ENCODE peak calls at places on chromosomes 3 and 15, in six cellular contexts. G is thoracic aorta, K is mammary epithelial cell, A is adrenal gland, C is cardiac muscle cell, E is upper lobe of right lung. I is an unnamed sample. For H3K4me1, the result is how much of the 10 kb centered on the place peaks cover.

GRCh38 chr15:49895337-49896223 is 223.5 kb downstream of the ATP8B4 start:
- DNase-seq in G (no peak), K (no peak), A (no peak), C (peak), E (no peak), I (no peak)

GRCh38 chr3:173945081-173945652 is 547.6 kb downstream of the NLGN1 start:
- DNase-seq in G (no peak), K (no peak), A (no peak), C (no peak), E (no peak), I (no peak)

GRCh38 chr15:52078876-52079700 is 33.5 kb downstream of the BCL2L10 start:
- DNase-seq in G (peak), K (no peak), A (peak), C (peak), E (peak), I (peak)

GRCh38 chr3:187765342-187765741 is 20.1 kb upstream of the BCL6 start:
- DNase-seq in G (no peak), K (peak), A (no peak), C (no peak), E (no peak), I (no peak)

GRCh38 chr3:160564949-160565441 is 376 bp downstream of the KPNA4 start:
- DNase-seq in G (no peak), K (peak), A (peak), C (peak), E (peak), I (no peak)

GRCh38 chr15:70111203-70112017 is 13.7 kb upstream of the TLE3 start:
- DNase-seq in G (no peak), K (peak), A (peak), C (peak), E (no peak), I (no peak)

GRCh38 chr3:112327371-112327951 is 5.5 kb upstream of the CD200 start:
- DNase-seq in G (no peak), K (peak), A (no peak), C (peak), E (no peak), I (no peak)

GRCh38 chr3:108297636-108298035 is 1.3 kb downstream of the HHLA2 start:
- DNase-seq in G (no peak), K (no peak), A (no peak), C (no peak), E (no peak), I (no peak)

GRCh38 chr15:53586815-53587214 is 172.6 kb downstream of the WDR72 start:
- DNase-seq in G (no peak), K (peak), A (peak), C (no peak), E (no peak), I (no peak)

GRCh38 chr15:39251413-39252197 is 329.3 kb upstream of the THBS1 start:
- DNase-seq in G (no peak), K (peak), A (no peak), C (no peak), E (no peak), I (no peak)

GRCh38 chr15:70995383-70995965 is 102.8 kb downstream of the LRRC49 start:
- DNase-seq in G (no peak), K (no peak), A (no peak), C (no peak), E (no peak), I (no peak)

GRCh38 chr3:143280984-143281383 is 161.4 kb downstream of the CHST2 start:
- DNase-seq in G (no peak), K (no peak), A (no peak), C (no peak), E (no peak), I (no peak)

GRCh38 chr15:41892621-41893421 is 1.0 kb downstream of the SPTBN5 start:
- DNase-seq in G (no peak), K (peak), A (peak), C (no peak), E (peak), I (peak)

GRCh38 chr3:31621314-31621713 is 88.6 kb downstream of the STT3B start:
- DNase-seq in G (no peak), K (no peak), A (no peak), C (no peak), E (no peak), I (no peak)

GRCh38 chr3:98172621-98173020 is 6.1 kb downstream of the OR5H15 start:
- DNase-seq in G (no peak), K (no peak), A (no peak), C (no peak), E (no peak), I (no peak)

GRCh38 chr3:123636431-123636841 is 51.6 kb upstream of the HACD2 start:
- DNase-seq in G (no peak), K (no peak), A (no peak), C (no peak), E (no peak), I (no peak)

GRCh38 chr3:155026999-155027591 is 53.0 kb upstream of the MME start:
- DNase-seq in G (no peak), K (no peak), A (no peak), C (peak), E (no peak), I (no peak)

GRCh38 chr3:101574388-101575156 is 592 bp downstream of the PCNP start:
- DNase-seq in G (peak), K (no peak), A (peak), C (peak), E (peak), I (no peak)

GRCh38 chr15:29937956-29938355 is 115.7 kb upstream of the TJP1 start:
- DNase-seq in G (no peak), K (peak), A (no peak), C (peak), E (no peak), I (no peak)

GRCh38 chr3:8223766-8224165 is 277.9 kb upstream of the LMCD1 start:
- DNase-seq in G (no peak), K (no peak), A (peak), C (peak), E (no peak), I (no peak)

GRCh38 chr3:134087046-134087974 is 57.6 kb upstream of the SLCO2A1 start:
- DNase-seq in G (no peak), K (peak), A (no peak), C (peak), E (no peak), I (no peak)

GRCh38 chr3:49673131-49673714 is 928 bp upstream of the APEH start:
- DNase-seq in G (no peak), K (peak), A (no peak), C (no peak), E (no peak), I (no peak)

GRCh38 chr15:77409259-77410156 is 10.4 kb downstream of the PEAK1 start:
- DNase-seq in G (no peak), K (no peak), A (no peak), C (peak), E (no peak), I (no peak)

GRCh38 chr3:99250821-99251355 is 349.4 kb upstream of the DCBLD2 start:
- DNase-seq in G (no peak), K (peak), A (no peak), C (peak), E (no peak), I (no peak)

GRCh38 chr15:67026171-67026967 is 39.0 kb upstream of the SMAD3 start:
- DNase-seq in G (no peak), K (no peak), A (no peak), C (no peak), E (no peak), I (no peak)

GRCh38 chr3:77513541-77513940 is 473.6 kb downstream of the ROBO2 start:
- DNase-seq in G (no peak), K (no peak), A (no peak), C (no peak), E (no peak), I (no peak)

GRCh38 chr3:135803291-135803690 is 162.2 kb upstream of the PPP2R3A start:
- DNase-seq in G (no peak), K (peak), A (no peak), C (no peak), E (no peak), I (no peak)

GRCh38 chr3:11556234-11556633 is 87.5 kb downstream of the VGLL4 start:
- DNase-seq in G (no peak), K (no peak), A (no peak), C (no peak), E (peak), I (peak)

GRCh38 chr3:126959144-126959920 is 23.6 kb upstream of the PLXNA1 start:
- DNase-seq in G (no peak), K (no peak), A (no peak), C (no peak), E (peak), I (peak)

GRCh38 chr3:39668420-39668819 is 141.0 kb upstream of the MYRIP start:
- DNase-seq in G (no peak), K (peak), A (no peak), C (peak), E (no peak), I (no peak)

GRCh38 chr3:108887137-108887536 is 64.6 kb downstream of the TRAT1 start:
- DNase-seq in G (no peak), K (no peak), A (no peak), C (no peak), E (no peak), I (no peak)

GRCh38 chr3:129936757-129937156 is 37.8 kb upstream of the TRH start:
- DNase-seq in G (no peak), K (peak), A (peak), C (peak), E (no peak), I (no peak)

GRCh38 chr15:30992073-30992363 is 590 bp upstream of the MTMR10 start:
- DNase-seq in G (no peak), K (no peak), A (no peak), C (no peak), E (no peak), I (no peak)

GRCh38 chr15:31001702-31002101 is 10.3 kb upstream of the MTMR10 start:
- DNase-seq in G (no peak), K (peak), A (no peak), C (no peak), E (no peak), I (no peak)

GRCh38 chr15:30999729-31000128 is 8.3 kb upstream of the MTMR10 start:
- DNase-seq in G (no peak), K (no peak), A (no peak), C (no peak), E (no peak), I (no peak)

GRCh38 chr15:30992465-30992864 is 1.0 kb upstream of the MTMR10 start:
- DNase-seq in G (no peak), K (no peak), A (no peak), C (no peak), E (peak), I (no peak)

DNA sequence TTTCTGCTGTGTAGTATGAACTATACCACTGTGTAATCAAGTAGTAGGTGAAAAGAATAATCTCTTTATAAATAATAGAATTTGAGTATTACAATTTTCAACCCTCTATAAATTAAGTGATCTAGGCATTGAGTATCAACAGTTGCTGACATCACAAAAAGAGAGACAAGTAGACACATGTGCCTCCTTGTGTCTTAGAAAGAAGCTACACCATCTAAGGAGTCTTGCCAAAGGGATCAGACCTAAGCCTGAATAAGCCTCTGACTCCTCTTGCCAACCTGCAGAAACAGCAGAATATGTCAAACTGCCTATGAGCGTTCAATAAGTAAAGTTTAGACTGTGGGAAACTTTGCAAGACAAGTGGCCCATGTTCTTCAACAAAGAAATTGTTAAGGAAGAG is 5.8 kb upstream of the MTMR10 start:
- DNase-seq in G (no peak), K (peak), A (no peak), C (no peak), E (no peak), I (no peak)
- TF ChIP-seq CTCF in G (no peak), K (peak), A (no peak), C (no peak), E (no peak), I (no peak)

GRCh38 chr3:13149331-13150203 is 76.3 kb upstream of the IQSEC1 start:
- DNase-seq in G (no peak), K (no peak), A (no peak), C (no peak), E (peak), I (no peak)
- H3K4me3 ChIP-seq in G (peak), K (no peak), A (no peak), C (no peak), E (no peak), I (no peak)

GRCh38 chr15:85691350-85692240 is 103.1 kb downstream of the KLHL25 start:
- DNase-seq in G (no peak), K (no peak), A (no peak), C (no peak), E (no peak), I (no peak)
- H3K4me1 ChIP-seq in G (under half), K (under half), A (half or more), C (half or more), E (half or more), I (under half)

GRCh38 chr3:157368171-157368570 is 68.5 kb upstream of the PTX3 start:
- DNase-seq in G (no peak), K (no peak), A (no peak), C (no peak), E (no peak), I (no peak)
- TF ChIP-seq CTCF in G (no peak), K (no peak), A (no peak), C (no peak), E (no peak), I (no peak)

DNA sequence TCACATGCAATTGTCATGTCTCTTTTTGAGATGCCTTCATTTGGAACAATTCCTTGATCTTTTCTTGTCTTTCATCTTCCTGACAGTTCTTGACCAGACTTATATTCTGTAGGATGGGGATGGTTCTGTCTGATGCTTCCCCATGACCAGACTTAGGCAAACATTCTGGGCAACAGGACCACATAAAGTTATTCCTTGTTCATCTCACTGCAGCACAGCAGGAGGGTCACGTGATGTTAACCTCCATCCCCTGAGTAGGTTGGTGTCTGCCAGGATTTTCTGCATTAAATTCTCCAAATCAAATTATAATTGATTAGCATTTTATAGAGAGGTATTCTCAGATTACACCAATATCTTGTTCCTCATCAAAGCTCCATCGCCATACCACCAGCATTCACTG is 7.8 kb downstream of the DLEC1 start:
- DNase-seq in G (no peak), K (no peak), A (no peak), C (no peak), E (no peak), I (no peak)
- H3K4me3 ChIP-seq in G (no peak), K (no peak), A (no peak), C (no peak), E (no peak), I (no peak)